ENCODE peak calls at places on chromosomes 3 and 15, in ten cellular contexts. V, T, F, N, M, Y, Z, C, U and P are unnamed samples.

GRCh38 chr3:2706144-2706835 is 403.9 kb downstream of the IL5RA start:
- DNase-seq in V (no peak), T (no peak), F (no peak), N (no peak), M (no peak), Y (no peak), Z (no peak), C (no peak), U (no peak), P (no peak)

GRCh38 chr3:12903000-12903800 is 61.8 kb upstream of the RPL32 start:
- DNase-seq in V (no peak), T (no peak), F (peak; percentile 13), N (peak; percentile 79), M (peak; percentile 5), Y (no peak), Z (no peak), C (no peak), U (peak; percentile 27), P (no peak)

GRCh38 chr3:29695201-29695904 is 414.5 kb downstream of the RBMS3 start:
- DNase-seq in V (peak; percentile 97), T (no peak), F (no peak), N (no peak), M (no peak), Y (no peak), Z (peak; percentile 86), C (peak; percentile 96), U (no peak), P (peak; percentile 58)

GRCh38 chr3:160400048-160400630 is 689 bp downstream of the SMC4 start:
- DNase-seq in V (peak; percentile 77), T (peak; percentile 68), F (peak; percentile 51), N (peak; percentile 93), M (peak; percentile 54), Y (peak; percentile 46), Z (peak; percentile 49), C (peak; percentile 68), U (peak; percentile 65), P (no peak)

GRCh38 chr3:22326305-22326704 is 575.3 kb upstream of the ZNF385D start:
- DNase-seq in V (no peak), T (no peak), F (no peak), N (no peak), M (no peak), Y (no peak), Z (no peak), C (no peak), U (no peak), P (no peak)

GRCh38 chr15:22918056-22918455 is 62.1 kb downstream of the CYFIP1 start:
- DNase-seq in V (no peak), T (no peak), F (no peak), N (peak; percentile 41), M (no peak), Y (no peak), Z (peak; percentile 45), C (peak; percentile 30), U (no peak), P (peak; percentile 25)

GRCh38 chr3:72034956-72035355 is 250.0 kb upstream of the PROK2 start:
- DNase-seq in V (no peak), T (no peak), F (no peak), N (no peak), M (no peak), Y (no peak), Z (no peak), C (no peak), U (no peak), P (no peak)

GRCh38 chr15:38267416-38268022 is 14.9 kb downstream of the SPRED1 start:
- DNase-seq in V (no peak), T (no peak), F (no peak), N (no peak), M (no peak), Y (no peak), Z (peak; percentile 36), C (no peak), U (no peak), P (no peak)

GRCh38 chr3:151895478-151895877 is 22.0 kb downstream of the SUCNR1 start:
- DNase-seq in V (no peak), T (no peak), F (no peak), N (no peak), M (no peak), Y (no peak), Z (no peak), C (no peak), U (no peak), P (no peak)

GRCh38 chr15:65902373-65902772 is 33.1 kb downstream of the RAB11A start:
- DNase-seq in V (no peak), T (peak; percentile 78), F (peak; percentile 75), N (peak; percentile 81), M (no peak), Y (no peak), Z (peak; percentile 6), C (no peak), U (peak; percentile 59), P (no peak)

GRCh38 chr3:71779674-71780377 is 5.1 kb downstream of the PROK2 start:
- DNase-seq in V (peak; percentile 54), T (no peak), F (no peak), N (no peak), M (no peak), Y (peak; percentile 15), Z (no peak), C (no peak), U (no peak), P (no peak)

GRCh38 chr3:112092439-112093179 is 6.4 kb downstream of the C3orf52 start:
- DNase-seq in V (peak; percentile 83), T (no peak), F (no peak), N (no peak), M (no peak), Y (no peak), Z (peak; percentile 37), C (peak; percentile 24), U (no peak), P (no peak)

GRCh38 chr3:171284308-171285075 is 175.7 kb downstream of the TNIK start:
- DNase-seq in V (peak; percentile 93), T (no peak), F (peak; percentile 48), N (no peak), M (no peak), Y (no peak), Z (peak; percentile 98), C (peak; percentile 97), U (no peak), P (peak; percentile 64)

GRCh38 chr15:70319466-70319865 is 221.7 kb upstream of the TLE3 start:
- DNase-seq in V (no peak), T (no peak), F (no peak), N (no peak), M (no peak), Y (no peak), Z (no peak), C (no peak), U (no peak), P (no peak)

GRCh38 chr15:25059698-25060471 is 105.1 kb downstream of the SNRPN start:
- DNase-seq in V (no peak), T (peak; percentile 15), F (no peak), N (peak; percentile 43), M (no peak), Y (peak; percentile 1), Z (no peak), C (no peak), U (no peak), P (no peak)

DNA sequence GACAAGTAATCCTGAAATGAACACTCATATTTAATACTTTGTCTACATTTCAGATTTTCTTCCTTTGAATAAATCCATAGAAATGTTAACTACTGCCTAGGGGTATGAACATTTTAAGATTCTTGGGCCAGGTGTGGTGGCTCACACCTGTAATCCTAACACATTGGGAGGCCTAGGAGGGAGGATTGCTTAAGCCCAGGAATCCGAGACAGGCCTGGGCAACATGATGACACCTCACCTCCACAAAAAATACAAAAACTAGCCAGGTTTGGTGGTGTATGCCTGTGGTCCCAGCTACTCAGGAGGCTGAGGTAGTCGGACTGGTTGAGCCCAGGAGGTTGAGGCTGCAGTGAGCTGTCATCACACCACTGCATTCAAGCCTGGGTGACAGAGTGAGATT is 73.9 kb upstream of the PIAS1 start:
- DNase-seq in V (no peak), T (no peak), F (no peak), N (no peak), M (no peak), Y (no peak), Z (no peak), C (no peak), U (no peak), P (no peak)
- H3K4me1 ChIP-seq in V (no peaks in the 10 kb centered on the region), T (no peaks in the 10 kb centered on the region), F (no peaks in the 10 kb centered on the region), N (no peaks in the 10 kb centered on the region), M (no peaks in the 10 kb centered on the region), Y (no peaks in the 10 kb centered on the region), Z (no peaks in the 10 kb centered on the region), C (no peaks in the 10 kb centered on the region), U (no peaks in the 10 kb centered on the region), P (no peaks in the 10 kb centered on the region)

DNA sequence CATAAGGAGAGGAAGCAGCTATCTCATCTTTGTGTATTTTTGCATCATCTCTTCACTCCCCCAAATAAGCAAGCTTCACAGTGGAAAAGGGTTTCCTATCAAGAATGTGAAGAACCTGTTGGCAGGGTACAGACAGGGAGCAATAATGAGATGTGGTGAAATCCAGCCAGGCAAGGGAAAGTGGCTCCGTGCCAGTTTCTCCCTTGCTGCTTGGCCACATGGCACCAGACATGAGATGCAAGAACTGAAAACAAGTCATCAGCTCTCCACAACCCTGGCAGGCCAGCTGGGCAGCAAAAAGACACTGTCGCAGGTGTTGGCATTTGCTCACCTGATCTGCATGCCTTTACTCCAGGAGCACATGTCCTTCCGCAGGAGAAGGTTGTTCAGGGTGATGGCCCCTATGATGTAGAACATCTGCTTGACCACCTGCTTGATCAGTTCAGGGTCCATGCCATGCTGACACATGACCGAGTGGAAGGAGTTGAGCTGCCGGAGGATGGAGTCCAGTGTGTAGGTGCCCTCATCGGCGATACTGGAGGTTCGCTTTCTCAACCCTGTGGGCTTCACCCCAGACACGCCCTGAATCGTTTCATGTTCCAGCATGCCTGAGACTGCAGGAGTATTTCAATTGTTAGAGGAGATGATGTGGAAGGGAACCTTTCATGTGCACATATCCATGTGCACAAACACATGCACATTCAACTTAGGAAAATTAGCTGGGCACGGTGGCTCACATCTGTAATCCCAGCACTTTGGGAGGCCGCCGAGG is 23.3 kb upstream of the MYO5C start:
- DNase-seq in V (peak; percentile 14), T (peak; percentile 76), F (peak; percentile 73), N (no peak), M (no peak), Y (no peak), Z (no peak), C (no peak), U (no peak), P (no peak)
- H3K27me3 ChIP-seq in V (no peaks in the 10 kb centered on the region), T (no peaks in the 10 kb centered on the region), F (no peaks in the 10 kb centered on the region), N (no peaks in the 10 kb centered on the region), M (no peaks in the 10 kb centered on the region), Y (no peaks in the 10 kb centered on the region), Z (no peaks in the 10 kb centered on the region), C (no peaks in the 10 kb centered on the region), U (no peaks in the 10 kb centered on the region), P (no peaks in the 10 kb centered on the region)

GRCh38 chr3:150277444-150277843 is 130.7 kb upstream of the TSC22D2 start:
- DNase-seq in V (no peak), T (no peak), F (no peak), N (no peak), M (no peak), Y (no peak), Z (no peak), C (no peak), U (no peak), P (no peak)
- H3K27ac ChIP-seq in V (no peak overlapping the region), T (no peak overlapping the region), F (no peak overlapping the region), N (no peak overlapping the region), M (no peak overlapping the region), Y (no peak overlapping the region), Z (no peak overlapping the region), C (no peak overlapping the region), U (no peak overlapping the region), P (no peak overlapping the region)

DNA sequence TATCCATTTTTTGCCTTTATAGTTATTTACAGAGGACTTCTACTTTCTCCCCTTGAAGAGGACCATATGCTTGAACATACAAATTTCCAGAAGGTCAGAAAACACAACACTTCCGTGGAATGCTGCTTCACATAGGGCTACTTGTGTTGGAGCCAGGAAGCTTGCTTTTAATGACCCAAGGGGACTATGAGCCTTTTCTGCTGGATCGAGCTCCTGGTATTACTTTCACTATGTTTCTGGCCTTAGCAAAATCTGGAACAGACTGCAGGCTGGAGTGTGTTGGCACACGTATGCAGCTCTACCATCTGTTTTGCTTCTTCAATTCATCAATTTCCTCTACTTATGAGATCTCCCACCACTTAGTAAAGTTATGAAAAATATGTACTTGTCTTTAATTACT is 69.3 kb upstream of the CBLB start:
- DNase-seq in V (peak; percentile 68), T (no peak), F (no peak), N (no peak), M (no peak), Y (no peak), Z (peak; percentile 45), C (peak; percentile 77), U (no peak), P (no peak)
- H3K4me1 ChIP-seq in V (no peaks in the 10 kb centered on the region), T (peaks cover 5% of the 10 kb centered on the region), F (peaks cover 9% of the 10 kb centered on the region), N (no peaks in the 10 kb centered on the region), M (no peaks in the 10 kb centered on the region), Y (no peaks in the 10 kb centered on the region), Z (no peaks in the 10 kb centered on the region), C (no peaks in the 10 kb centered on the region), U (no peaks in the 10 kb centered on the region), P (no peaks in the 10 kb centered on the region)